ENCODE peak calls at places on chromosomes 6 and 20, in nine cellular contexts. Q, K, H, N, J, A, X, I and F are unnamed samples.

GRCh38 chr20:3276400-3277015 is 37.5 kb upstream of the SLC4A11 start:
- DNase-seq in N (no peak), A (no peak), H (no peak), K (no peak), J (no peak), X (no peak), I (no peak), Q (no peak), F (peak; percentile 12)

GRCh38 chr20:48544402-48545333 is 283.1 kb downstream of the PREX1 start:
- DNase-seq in Q (no peak), J (no peak), H (no peak), I (no peak), N (no peak), A (no peak), X (no peak), K (no peak), F (peak; percentile 27)

GRCh38 chr6:129691709-129692108 is 18.3 kb downstream of the ARHGAP18 start:
- DNase-seq in Q (no peak), N (no peak), H (no peak), J (no peak), I (no peak), K (no peak), A (no peak), X (no peak), F (no peak)

GRCh38 chr6:24495516-24495847 is 713 bp downstream of the ALDH5A1 start:
- DNase-seq in X (peak; percentile 38), Q (no peak), N (peak; percentile 29), I (peak; percentile 68), J (no peak), A (peak; percentile 19), K (peak; percentile 83), H (peak; percentile 55), F (peak; percentile 28)

GRCh38 chr6:121851056-121851455 is 415.6 kb downstream of the GJA1 start:
- DNase-seq in X (peak; percentile 27), K (no peak), Q (no peak), N (no peak), H (no peak), I (no peak), A (peak; percentile 52), J (no peak), F (no peak)

GRCh38 chr6:158972241-158973233 is 27.5 kb downstream of the RSPH3 start:
- DNase-seq in I (no peak), Q (no peak), X (no peak), N (peak; percentile 70), A (peak; percentile 17), J (no peak), H (no peak), K (no peak), F (peak; percentile 17)

GRCh38 chr20:36526521-36527011 is 14.8 kb upstream of the MYL9 start:
- DNase-seq in N (no peak), K (no peak), J (no peak), Q (no peak), H (no peak), I (no peak), X (no peak), A (no peak), F (no peak)

GRCh38 chr6:51614725-51615124 is 472.7 kb downstream of the PKHD1 start:
- DNase-seq in J (no peak), Q (no peak), H (no peak), I (no peak), N (no peak), A (no peak), K (no peak), X (no peak), F (no peak)

GRCh38 chr6:3621411-3621810 is 130.1 kb downstream of the PXDC1 start:
- DNase-seq in A (no peak), Q (no peak), X (no peak), K (no peak), N (no peak), I (no peak), H (no peak), J (no peak), F (no peak)

GRCh38 chr6:166395778-166396177 is 13.0 kb upstream of the MPC1 start:
- DNase-seq in Q (no peak), A (no peak), N (no peak), X (no peak), H (no peak), K (no peak), I (no peak), J (no peak), F (no peak)

GRCh38 chr6:15475261-15475660 is 187.6 kb downstream of the DTNBP1 start:
- DNase-seq in A (no peak), I (no peak), X (no peak), J (no peak), K (no peak), H (no peak), Q (no peak), N (no peak), F (no peak)

GRCh38 chr6:75196051-75196743 is 9.7 kb downstream of the COL12A1 start:
- DNase-seq in K (no peak), J (no peak), Q (no peak), I (no peak), N (peak; percentile 39), A (no peak), H (no peak), X (no peak), F (no peak)

GRCh38 chr6:11241154-11241792 is 8.8 kb upstream of the NEDD9 start:
- DNase-seq in N (no peak), A (no peak), Q (no peak), K (no peak), J (no peak), X (no peak), I (no peak), H (no peak), F (no peak)

GRCh38 chr6:98871057-98871456 is 36.7 kb downstream of the POU3F2 start:
- DNase-seq in H (no peak), N (peak; percentile 40), J (no peak), K (no peak), X (no peak), A (no peak), I (no peak), Q (no peak), F (no peak)

GRCh38 chr20:4684837-4685413 is 36.8 kb upstream of the PRND start:
- DNase-seq in K (no peak), Q (no peak), I (no peak), H (no peak), A (no peak), J (peak; percentile 12), N (peak; percentile 49), X (no peak), F (no peak)

GRCh38 chr6:132365319-132365907 is 35.9 kb downstream of the MOXD1 start:
- DNase-seq in X (no peak), A (peak; percentile 9), H (no peak), Q (no peak), N (peak; percentile 48), J (no peak), K (no peak), I (no peak), F (no peak)

GRCh38 chr6:161192636-161193411 is 81.0 kb downstream of the AGPAT4 start:
- DNase-seq in H (no peak), J (no peak), I (no peak), K (no peak), Q (no peak), A (no peak), X (no peak), N (no peak), F (no peak)

GRCh38 chr20:35886537-35886936 is 67.8 kb downstream of the SCAND1 start:
- DNase-seq in Q (no peak), K (no peak), N (no peak), H (no peak), X (no peak), J (no peak), A (no peak), I (no peak), F (no peak)

GRCh38 chr6:102581378-102582124 is 1188.0 kb downstream of the GRIK2 start:
- DNase-seq in K (no peak), A (no peak), J (no peak), I (no peak), H (no peak), Q (no peak), X (no peak), N (no peak), F (no peak)

GRCh38 chr20:60883517-60883916 is 368.5 kb upstream of the CDH4 start:
- DNase-seq in X (no peak), I (no peak), J (no peak), H (no peak), A (no peak), N (no peak), Q (no peak), K (no peak), F (no peak)

GRCh38 chr6:121201108-121201507 is 133.2 kb downstream of the TBC1D32 start:
- DNase-seq in Q (no peak), N (no peak), A (no peak), I (no peak), X (no peak), K (no peak), H (no peak), J (no peak), F (no peak)

GRCh38 chr6:16320533-16321340 is 82.3 kb downstream of the GMPR start:
- DNase-seq in N (no peak), X (peak; percentile 57), A (peak; percentile 77), H (no peak), J (no peak), I (no peak), K (no peak), Q (no peak), F (no peak)

GRCh38 chr6:150202404-150202803 is 59.6 kb downstream of the PPP1R14C start:
- DNase-seq in X (no peak), H (no peak), Q (no peak), I (no peak), A (no peak), K (peak; percentile 48), J (no peak), N (no peak), F (no peak)

GRCh38 chr6:163585932-163586437 is 171.5 kb downstream of the QKI start:
- DNase-seq in N (peak; percentile 94), Q (no peak), H (no peak), X (peak; percentile 56), J (peak; percentile 44), I (peak; percentile 68), A (no peak), K (no peak), F (no peak)

GRCh38 chr6:17705428-17705777 is 1.3 kb downstream of the NUP153 start:
- DNase-seq in I (peak; percentile 47), A (no peak), K (peak; percentile 47), J (peak; percentile 44), Q (no peak), N (peak; percentile 75), X (no peak), H (no peak), F (no peak)

GRCh38 chr6:4253604-4254211 is 118.3 kb upstream of the ECI2 start:
- DNase-seq in A (peak; percentile 11), I (peak; percentile 21), K (no peak), Q (no peak), N (peak; percentile 81), H (no peak), X (no peak), J (no peak), F (no peak)

GRCh38 chr6:56637640-56638039 is 5.0 kb downstream of the DST start:
- DNase-seq in X (no peak), J (no peak), N (peak; percentile 82), Q (no peak), I (peak; percentile 64), K (no peak), H (no peak), A (peak; percentile 78), F (peak; percentile 8)